ENCODE peak calls at places on chromosomes 1 and 21, in eight cellular contexts. One of them, this sample, is unnamed.

GRCh38 chr1:229114315-229114714 is 156.6 kb upstream of the RAB4A start:
- DNase-seq in GM23248: no peak
- DNase-seq in AG04450: no peak
- DNase-seq in fibroblast of lung: peak
- DNase-seq in HCT116: no peak
- DNase-seq in kidney: no peak
- DNase-seq in left ventricle myocardium inferior: no peak
- DNase-seq in CD8-positive, alpha-beta memory T cell: no peak
- DNase-seq in this sample: no peak

GRCh38 chr1:203557390-203557789 is 63.4 kb downstream of the OPTC start:
- DNase-seq in AG04450: no peak
- DNase-seq in CD8-positive, alpha-beta memory T cell: no peak
- DNase-seq in fibroblast of lung: peak
- DNase-seq in GM23248: peak
- DNase-seq in HCT116: no peak
- DNase-seq in left ventricle myocardium inferior: peak
- DNase-seq in kidney: peak
- DNase-seq in this sample: peak

GRCh38 chr1:2177541-2177940 is 17.0 kb downstream of the FAAP20 start:
- DNase-seq in left ventricle myocardium inferior: no peak
- DNase-seq in GM23248: no peak
- DNase-seq in AG04450: no peak
- DNase-seq in HCT116: no peak
- DNase-seq in kidney: peak
- DNase-seq in CD8-positive, alpha-beta memory T cell: no peak
- DNase-seq in fibroblast of lung: no peak
- DNase-seq in this sample: no peak

GRCh38 chr1:45512641-45513054 is 9.0 kb downstream of the PRDX1 start:
- DNase-seq in GM23248: peak
- DNase-seq in AG04450: no peak
- DNase-seq in CD8-positive, alpha-beta memory T cell: peak
- DNase-seq in kidney: no peak
- DNase-seq in HCT116: peak
- DNase-seq in left ventricle myocardium inferior: peak
- DNase-seq in fibroblast of lung: peak
- DNase-seq in this sample: peak

GRCh38 chr1:227891955-227892871 is 55.5 kb downstream of the WNT9A start:
- DNase-seq in CD8-positive, alpha-beta memory T cell: no peak
- DNase-seq in left ventricle myocardium inferior: no peak
- DNase-seq in fibroblast of lung: peak
- DNase-seq in HCT116: no peak
- DNase-seq in AG04450: no peak
- DNase-seq in GM23248: no peak
- DNase-seq in kidney: peak
- DNase-seq in this sample: peak

GRCh38 chr1:7539772-7540175 is 231.3 kb upstream of the VAMP3 start:
- DNase-seq in AG04450: no peak
- DNase-seq in HCT116: peak
- DNase-seq in kidney: peak
- DNase-seq in left ventricle myocardium inferior: no peak
- DNase-seq in CD8-positive, alpha-beta memory T cell: no peak
- DNase-seq in GM23248: peak
- DNase-seq in fibroblast of lung: peak
- DNase-seq in this sample: no peak

GRCh38 chr21:44783023-44783696 is 18.5 kb downstream of the UBE2G2 start:
- DNase-seq in left ventricle myocardium inferior: no peak
- DNase-seq in HCT116: no peak
- DNase-seq in fibroblast of lung: no peak
- DNase-seq in AG04450: no peak
- DNase-seq in GM23248: no peak
- DNase-seq in CD8-positive, alpha-beta memory T cell: no peak
- DNase-seq in kidney: no peak
- DNase-seq in this sample: no peak

GRCh38 chr1:158246650-158247049 is 7.6 kb upstream of the CD1A start:
- DNase-seq in kidney: peak
- DNase-seq in GM23248: no peak
- DNase-seq in HCT116: peak
- DNase-seq in left ventricle myocardium inferior: no peak
- DNase-seq in AG04450: no peak
- DNase-seq in fibroblast of lung: no peak
- DNase-seq in CD8-positive, alpha-beta memory T cell: no peak
- DNase-seq in this sample: no peak

GRCh38 chr1:235742914-235743599 is 93.5 kb upstream of the GNG4 start:
- DNase-seq in kidney: no peak
- DNase-seq in fibroblast of lung: no peak
- DNase-seq in HCT116: no peak
- DNase-seq in left ventricle myocardium inferior: no peak
- DNase-seq in GM23248: no peak
- DNase-seq in AG04450: no peak
- DNase-seq in CD8-positive, alpha-beta memory T cell: no peak
- DNase-seq in this sample: no peak

GRCh38 chr1:212678456-212679410 is 20.9 kb downstream of the BATF3 start:
- DNase-seq in fibroblast of lung: no peak
- DNase-seq in kidney: no peak
- DNase-seq in left ventricle myocardium inferior: no peak
- DNase-seq in GM23248: no peak
- DNase-seq in AG04450: no peak
- DNase-seq in HCT116: no peak
- DNase-seq in CD8-positive, alpha-beta memory T cell: no peak
- DNase-seq in this sample: no peak

GRCh38 chr1:6027591-6027990 is 18.1 kb upstream of the KCNAB2 start:
- DNase-seq in kidney: no peak
- DNase-seq in HCT116: no peak
- DNase-seq in GM23248: no peak
- DNase-seq in AG04450: no peak
- DNase-seq in CD8-positive, alpha-beta memory T cell: no peak
- DNase-seq in left ventricle myocardium inferior: no peak
- DNase-seq in fibroblast of lung: no peak
- DNase-seq in this sample: no peak

GRCh38 chr1:221947731-221948130 is 205.8 kb upstream of the DUSP10 start:
- DNase-seq in AG04450: no peak
- DNase-seq in CD8-positive, alpha-beta memory T cell: no peak
- DNase-seq in kidney: no peak
- DNase-seq in HCT116: no peak
- DNase-seq in left ventricle myocardium inferior: no peak
- DNase-seq in GM23248: no peak
- DNase-seq in fibroblast of lung: no peak
- DNase-seq in this sample: no peak

GRCh38 chr1:6045110-6045502 is 582 bp upstream of the KCNAB2 start:
- DNase-seq in fibroblast of lung: no peak
- DNase-seq in AG04450: no peak
- DNase-seq in HCT116: no peak
- DNase-seq in CD8-positive, alpha-beta memory T cell: no peak
- DNase-seq in kidney: no peak
- DNase-seq in left ventricle myocardium inferior: no peak
- DNase-seq in GM23248: no peak
- DNase-seq in this sample: no peak

GRCh38 chr1:234607091-234608025 is 2.6 kb downstream of the IRF2BP2 start:
- DNase-seq in HCT116: no peak
- DNase-seq in CD8-positive, alpha-beta memory T cell: no peak
- DNase-seq in AG04450: no peak
- DNase-seq in GM23248: peak
- DNase-seq in fibroblast of lung: peak
- DNase-seq in left ventricle myocardium inferior: peak
- DNase-seq in kidney: peak
- DNase-seq in this sample: peak

GRCh38 chr1:55575571-55576279 is 360.6 kb upstream of the USP24 start:
- DNase-seq in left ventricle myocardium inferior: peak
- DNase-seq in kidney: no peak
- DNase-seq in fibroblast of lung: peak
- DNase-seq in GM23248: peak
- DNase-seq in AG04450: no peak
- DNase-seq in CD8-positive, alpha-beta memory T cell: no peak
- DNase-seq in HCT116: no peak
- DNase-seq in this sample: no peak

GRCh38 chr1:16067127-16067768 is 6.2 kb downstream of the FAM131C start:
- DNase-seq in fibroblast of lung: peak
- DNase-seq in CD8-positive, alpha-beta memory T cell: no peak
- DNase-seq in kidney: peak
- DNase-seq in left ventricle myocardium inferior: peak
- DNase-seq in GM23248: no peak
- DNase-seq in AG04450: no peak
- DNase-seq in HCT116: no peak
- DNase-seq in this sample: no peak

GRCh38 chr21:42406846-42407245 is 3.1 kb downstream of the UBASH3A start:
- DNase-seq in left ventricle myocardium inferior: no peak
- DNase-seq in CD8-positive, alpha-beta memory T cell: no peak
- DNase-seq in kidney: no peak
- DNase-seq in AG04450: no peak
- DNase-seq in GM23248: no peak
- DNase-seq in fibroblast of lung: no peak
- DNase-seq in HCT116: no peak
- DNase-seq in this sample: no peak
- H3K4me3 ChIP-seq in left ventricle myocardium inferior: no peak
- H3K4me3 ChIP-seq in CD8-positive, alpha-beta memory T cell: peak
- H3K4me3 ChIP-seq in kidney: no peak
- H3K4me3 ChIP-seq in AG04450: no peak
- H3K4me3 ChIP-seq in GM23248: no peak
- H3K4me3 ChIP-seq in fibroblast of lung: no peak
- H3K4me3 ChIP-seq in HCT116: no peak
- H3K4me3 ChIP-seq in this sample: no peak

GRCh38 chr1:166974647-166975345 is 544 bp downstream of the ILDR2 start:
- DNase-seq in kidney: no peak
- DNase-seq in fibroblast of lung: no peak
- DNase-seq in left ventricle myocardium inferior: no peak
- DNase-seq in HCT116: no peak
- DNase-seq in AG04450: no peak
- DNase-seq in GM23248: no peak
- DNase-seq in CD8-positive, alpha-beta memory T cell: no peak
- DNase-seq in this sample: no peak

GRCh38 chr1:166972827-166973226 is 2.5 kb downstream of the ILDR2 start:
- DNase-seq in fibroblast of lung: no peak
- DNase-seq in left ventricle myocardium inferior: no peak
- DNase-seq in AG04450: no peak
- DNase-seq in kidney: no peak
- DNase-seq in CD8-positive, alpha-beta memory T cell: no peak
- DNase-seq in GM23248: no peak
- DNase-seq in HCT116: no peak
- DNase-seq in this sample: no peak

GRCh38 chr1:166971252-166971651 is 4.1 kb downstream of the ILDR2 start:
- DNase-seq in GM23248: no peak
- DNase-seq in fibroblast of lung: no peak
- DNase-seq in left ventricle myocardium inferior: no peak
- DNase-seq in CD8-positive, alpha-beta memory T cell: no peak
- DNase-seq in kidney: no peak
- DNase-seq in AG04450: no peak
- DNase-seq in HCT116: no peak
- DNase-seq in this sample: no peak

GRCh38 chr1:166972193-166972592 is 3.1 kb downstream of the ILDR2 start:
- DNase-seq in left ventricle myocardium inferior: no peak
- DNase-seq in AG04450: no peak
- DNase-seq in GM23248: no peak
- DNase-seq in CD8-positive, alpha-beta memory T cell: no peak
- DNase-seq in kidney: no peak
- DNase-seq in HCT116: no peak
- DNase-seq in fibroblast of lung: no peak
- DNase-seq in this sample: no peak

DNA sequence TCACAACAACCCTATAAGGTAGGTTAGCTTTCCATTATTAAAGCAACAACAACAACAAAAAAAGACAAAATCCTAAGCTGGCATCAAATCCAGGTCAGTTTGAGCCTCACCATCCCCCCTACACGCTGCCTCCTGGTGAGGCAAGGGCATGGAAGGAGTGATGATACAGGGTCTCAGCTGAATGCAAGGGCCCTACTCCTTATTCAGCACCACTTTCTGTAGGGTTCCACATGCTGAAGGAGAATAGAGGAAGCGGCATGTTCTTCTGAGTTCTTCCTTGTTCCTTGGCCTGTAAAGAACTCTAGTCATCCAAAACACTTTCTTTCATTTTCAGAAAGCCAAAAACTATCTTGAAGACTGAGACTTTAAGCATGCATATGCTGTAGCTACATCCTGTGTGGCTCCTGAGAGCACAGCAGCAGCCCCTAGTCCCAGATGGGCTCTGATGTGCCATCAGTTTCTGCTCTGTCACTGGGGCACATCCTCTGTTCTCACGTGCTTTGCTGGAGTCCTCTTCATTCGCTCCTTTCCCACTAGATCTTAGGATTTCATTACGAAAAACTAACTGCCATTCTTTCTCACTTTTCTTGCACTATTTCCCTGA is 6.2 kb downstream of the ILDR2 start:
- DNase-seq in AG04450: no peak
- DNase-seq in kidney: no peak
- DNase-seq in left ventricle myocardium inferior: no peak
- DNase-seq in CD8-positive, alpha-beta memory T cell: no peak
- DNase-seq in GM23248: no peak
- DNase-seq in fibroblast of lung: no peak
- DNase-seq in HCT116: no peak
- DNase-seq in this sample: no peak
- H3K4me3 ChIP-seq in AG04450: no peak
- H3K4me3 ChIP-seq in kidney: no peak
- H3K4me3 ChIP-seq in left ventricle myocardium inferior: no peak
- H3K4me3 ChIP-seq in CD8-positive, alpha-beta memory T cell: no peak
- H3K4me3 ChIP-seq in GM23248: no peak
- H3K4me3 ChIP-seq in fibroblast of lung: no peak
- H3K4me3 ChIP-seq in HCT116: no peak
- H3K4me3 ChIP-seq in this sample: no peak

GRCh38 chr1:108085628-108086027 is 114.5 kb downstream of the SLC25A24 start:
- DNase-seq in GM23248: no peak
- DNase-seq in kidney: no peak
- DNase-seq in left ventricle myocardium inferior: no peak
- DNase-seq in CD8-positive, alpha-beta memory T cell: no peak
- DNase-seq in AG04450: no peak
- DNase-seq in HCT116: no peak
- DNase-seq in fibroblast of lung: no peak
- DNase-seq in this sample: no peak

GRCh38 chr1:108084866-108085477 is 115.2 kb downstream of the SLC25A24 start:
- DNase-seq in GM23248: no peak
- DNase-seq in fibroblast of lung: no peak
- DNase-seq in AG04450: no peak
- DNase-seq in kidney: peak
- DNase-seq in CD8-positive, alpha-beta memory T cell: no peak
- DNase-seq in HCT116: no peak
- DNase-seq in left ventricle myocardium inferior: no peak
- DNase-seq in this sample: no peak

GRCh38 chr1:108080448-108080847 is 115.5 kb upstream of the VAV3 start:
- DNase-seq in AG04450: no peak
- DNase-seq in fibroblast of lung: no peak
- DNase-seq in kidney: no peak
- DNase-seq in CD8-positive, alpha-beta memory T cell: no peak
- DNase-seq in left ventricle myocardium inferior: no peak
- DNase-seq in GM23248: no peak
- DNase-seq in HCT116: no peak
- DNase-seq in this sample: no peak

GRCh38 chr1:108082006-108082405 is 117.0 kb upstream of the VAV3 start:
- DNase-seq in fibroblast of lung: peak
- DNase-seq in CD8-positive, alpha-beta memory T cell: no peak
- DNase-seq in kidney: no peak
- DNase-seq in left ventricle myocardium inferior: no peak
- DNase-seq in GM23248: peak
- DNase-seq in HCT116: no peak
- DNase-seq in AG04450: no peak
- DNase-seq in this sample: no peak

GRCh38 chr1:108082741-108083562 is 117.2 kb downstream of the SLC25A24 start:
- DNase-seq in CD8-positive, alpha-beta memory T cell: no peak
- DNase-seq in AG04450: no peak
- DNase-seq in kidney: no peak
- DNase-seq in GM23248: no peak
- DNase-seq in left ventricle myocardium inferior: no peak
- DNase-seq in fibroblast of lung: no peak
- DNase-seq in HCT116: no peak
- DNase-seq in this sample: no peak
- H3K4me3 ChIP-seq in CD8-positive, alpha-beta memory T cell: no peak
- H3K4me3 ChIP-seq in AG04450: no peak
- H3K4me3 ChIP-seq in kidney: no peak
- H3K4me3 ChIP-seq in GM23248: no peak
- H3K4me3 ChIP-seq in left ventricle myocardium inferior: no peak
- H3K4me3 ChIP-seq in fibroblast of lung: no peak
- H3K4me3 ChIP-seq in HCT116: no peak
- H3K4me3 ChIP-seq in this sample: no peak

GRCh38 chr1:156421062-156421938 is 52.3 kb downstream of the RHBG start:
- DNase-seq in fibroblast of lung: peak
- DNase-seq in HCT116: peak
- DNase-seq in kidney: peak
- DNase-seq in GM23248: peak
- DNase-seq in AG04450: no peak
- DNase-seq in CD8-positive, alpha-beta memory T cell: peak
- DNase-seq in left ventricle myocardium inferior: peak
- DNase-seq in this sample: peak
- H3K4me3 ChIP-seq in fibroblast of lung: no peak
- H3K4me3 ChIP-seq in HCT116: peak
- H3K4me3 ChIP-seq in kidney: peak
- H3K4me3 ChIP-seq in GM23248: peak
- H3K4me3 ChIP-seq in AG04450: no peak
- H3K4me3 ChIP-seq in CD8-positive, alpha-beta memory T cell: peak
- H3K4me3 ChIP-seq in left ventricle myocardium inferior: peak
- H3K4me3 ChIP-seq in this sample: peak

This sample was measured in SJSA1.